ENCODE peak calls at places on chromosomes 13 and 19, in ten cellular contexts. One of them, this sample, is unnamed. For H3K4me1 and H3K9me3, the result is how much of the 10 kb centered on the place peaks cover.

GRCh38 chr13:41402695-41403511 is 54.4 kb upstream of the RGCC start:
- DNase-seq in neural progenitor cell: no peak
- DNase-seq in K562: no peak
- DNase-seq in spleen: no peak
- DNase-seq in CD4-positive, alpha-beta memory T cell: no peak
- DNase-seq in body of pancreas: no peak
- DNase-seq in astrocyte: no peak
- DNase-seq in HCT116: no peak
- DNase-seq in adrenal gland: no peak
- DNase-seq in heart left ventricle: no peak
- DNase-seq in this sample: no peak

GRCh38 chr13:45875951-45876350 is 24.4 kb upstream of the SIAH3 start:
- DNase-seq in adrenal gland: no peak
- DNase-seq in heart left ventricle: no peak
- DNase-seq in spleen: no peak
- DNase-seq in K562: no peak
- DNase-seq in neural progenitor cell: no peak
- DNase-seq in body of pancreas: no peak
- DNase-seq in HCT116: peak
- DNase-seq in CD4-positive, alpha-beta memory T cell: no peak
- DNase-seq in astrocyte: no peak
- DNase-seq in this sample: no peak

GRCh38 chr13:40059540-40060232 is 404.2 kb downstream of the COG6 start:
- DNase-seq in neural progenitor cell: no peak
- DNase-seq in spleen: no peak
- DNase-seq in astrocyte: no peak
- DNase-seq in body of pancreas: peak
- DNase-seq in heart left ventricle: no peak
- DNase-seq in K562: no peak
- DNase-seq in CD4-positive, alpha-beta memory T cell: no peak
- DNase-seq in HCT116: no peak
- DNase-seq in adrenal gland: no peak
- DNase-seq in this sample: no peak

GRCh38 chr19:47155141-47155540 is 24.5 kb downstream of the SAE1 start:
- DNase-seq in body of pancreas: no peak
- DNase-seq in K562: no peak
- DNase-seq in astrocyte: no peak
- DNase-seq in neural progenitor cell: no peak
- DNase-seq in spleen: no peak
- DNase-seq in heart left ventricle: peak
- DNase-seq in adrenal gland: peak
- DNase-seq in HCT116: no peak
- DNase-seq in CD4-positive, alpha-beta memory T cell: no peak
- DNase-seq in this sample: no peak

GRCh38 chr13:40375522-40376171 is 290.8 kb downstream of the FOXO1 start:
- DNase-seq in neural progenitor cell: no peak
- DNase-seq in K562: no peak
- DNase-seq in astrocyte: no peak
- DNase-seq in body of pancreas: no peak
- DNase-seq in HCT116: no peak
- DNase-seq in CD4-positive, alpha-beta memory T cell: no peak
- DNase-seq in adrenal gland: no peak
- DNase-seq in spleen: no peak
- DNase-seq in heart left ventricle: peak
- DNase-seq in this sample: no peak

GRCh38 chr13:45368571-45368970 is 27.6 kb upstream of the TPT1 start:
- DNase-seq in body of pancreas: no peak
- DNase-seq in heart left ventricle: no peak
- DNase-seq in HCT116: no peak
- DNase-seq in K562: no peak
- DNase-seq in spleen: no peak
- DNase-seq in adrenal gland: no peak
- DNase-seq in astrocyte: no peak
- DNase-seq in neural progenitor cell: no peak
- DNase-seq in CD4-positive, alpha-beta memory T cell: no peak
- DNase-seq in this sample: no peak

GRCh38 chr13:32164622-32165268 is 133.2 kb downstream of the FRY start:
- DNase-seq in spleen: no peak
- DNase-seq in adrenal gland: peak
- DNase-seq in astrocyte: peak
- DNase-seq in neural progenitor cell: peak
- DNase-seq in heart left ventricle: no peak
- DNase-seq in HCT116: peak
- DNase-seq in CD4-positive, alpha-beta memory T cell: peak
- DNase-seq in K562: peak
- DNase-seq in body of pancreas: peak
- DNase-seq in this sample: peak

GRCh38 chr13:99589575-99589974 is 88.3 kb downstream of the TM9SF2 start:
- DNase-seq in astrocyte: no peak
- DNase-seq in HCT116: no peak
- DNase-seq in heart left ventricle: no peak
- DNase-seq in K562: no peak
- DNase-seq in adrenal gland: no peak
- DNase-seq in neural progenitor cell: no peak
- DNase-seq in spleen: no peak
- DNase-seq in CD4-positive, alpha-beta memory T cell: no peak
- DNase-seq in body of pancreas: no peak
- DNase-seq in this sample: no peak

GRCh38 chr13:23160241-23161175 is 20.3 kb upstream of the SGCG start:
- DNase-seq in CD4-positive, alpha-beta memory T cell: no peak
- DNase-seq in HCT116: no peak
- DNase-seq in neural progenitor cell: peak
- DNase-seq in astrocyte: no peak
- DNase-seq in adrenal gland: no peak
- DNase-seq in body of pancreas: no peak
- DNase-seq in spleen: no peak
- DNase-seq in heart left ventricle: no peak
- DNase-seq in K562: no peak
- DNase-seq in this sample: no peak

GRCh38 chr19:35273686-35274259 is 5.0 kb downstream of the USF2 start:
- DNase-seq in astrocyte: no peak
- DNase-seq in HCT116: no peak
- DNase-seq in K562: no peak
- DNase-seq in heart left ventricle: no peak
- DNase-seq in body of pancreas: no peak
- DNase-seq in adrenal gland: no peak
- DNase-seq in CD4-positive, alpha-beta memory T cell: no peak
- DNase-seq in neural progenitor cell: no peak
- DNase-seq in spleen: no peak
- DNase-seq in this sample: no peak

GRCh38 chr13:100987993-100988392 is 313.4 kb upstream of the TMTC4 start:
- DNase-seq in heart left ventricle: no peak
- DNase-seq in neural progenitor cell: peak
- DNase-seq in body of pancreas: no peak
- DNase-seq in adrenal gland: no peak
- DNase-seq in K562: no peak
- DNase-seq in astrocyte: peak
- DNase-seq in HCT116: no peak
- DNase-seq in spleen: no peak
- DNase-seq in CD4-positive, alpha-beta memory T cell: no peak
- DNase-seq in this sample: no peak

DNA sequence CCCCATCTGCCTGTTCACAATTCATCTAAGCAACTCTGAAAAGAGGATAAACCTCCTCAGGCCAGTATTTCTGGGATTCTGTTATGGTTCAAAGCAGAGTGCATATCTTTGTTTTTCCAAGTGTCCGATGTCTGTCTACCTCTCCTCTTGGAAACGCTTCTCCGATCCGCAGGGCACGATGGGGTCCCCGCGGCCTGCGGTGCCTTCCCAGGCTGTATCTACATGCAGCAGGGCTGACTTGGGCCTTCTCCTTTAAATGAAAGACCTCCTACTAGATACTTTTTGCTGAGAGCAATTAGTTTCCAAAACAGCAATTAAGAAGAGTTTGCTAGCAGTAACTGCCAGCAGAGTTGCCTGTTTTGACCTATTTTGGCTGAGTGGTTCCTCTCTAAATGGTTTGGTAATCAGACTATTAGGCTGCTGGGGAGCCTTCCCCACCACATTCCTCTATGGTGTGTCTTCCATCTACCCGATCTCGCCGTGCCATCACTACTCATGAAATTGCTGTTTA is 23.5 kb downstream of the COL4A2 start:
- DNase-seq in CD4-positive, alpha-beta memory T cell: no peak
- DNase-seq in body of pancreas: no peak
- DNase-seq in adrenal gland: no peak
- DNase-seq in spleen: no peak
- DNase-seq in neural progenitor cell: no peak
- DNase-seq in K562: no peak
- DNase-seq in astrocyte: peak
- DNase-seq in HCT116: no peak
- DNase-seq in heart left ventricle: no peak
- DNase-seq in this sample: no peak
- H3K27ac ChIP-seq in CD4-positive, alpha-beta memory T cell: no peak
- H3K27ac ChIP-seq in body of pancreas: no peak
- H3K27ac ChIP-seq in adrenal gland: no peak
- H3K27ac ChIP-seq in spleen: peak
- H3K27ac ChIP-seq in neural progenitor cell: peak
- H3K27ac ChIP-seq in K562: no peak
- H3K27ac ChIP-seq in astrocyte: peak
- H3K27ac ChIP-seq in HCT116: no peak
- H3K27ac ChIP-seq in heart left ventricle: peak
- H3K27ac ChIP-seq in this sample: no peak

GRCh38 chr13:20151612-20152011 is 9.2 kb downstream of the GJA3 start:
- DNase-seq in spleen: no peak
- DNase-seq in HCT116: no peak
- DNase-seq in adrenal gland: no peak
- DNase-seq in neural progenitor cell: no peak
- DNase-seq in body of pancreas: no peak
- DNase-seq in astrocyte: no peak
- DNase-seq in K562: no peak
- DNase-seq in heart left ventricle: no peak
- DNase-seq in CD4-positive, alpha-beta memory T cell: no peak
- DNase-seq in this sample: no peak

GRCh38 chr13:20148501-20149183 is 12.2 kb downstream of the GJA3 start:
- DNase-seq in body of pancreas: no peak
- DNase-seq in HCT116: no peak
- DNase-seq in adrenal gland: no peak
- DNase-seq in spleen: no peak
- DNase-seq in heart left ventricle: no peak
- DNase-seq in neural progenitor cell: no peak
- DNase-seq in K562: no peak
- DNase-seq in CD4-positive, alpha-beta memory T cell: no peak
- DNase-seq in astrocyte: no peak
- DNase-seq in this sample: no peak

GRCh38 chr13:20149762-20150161 is 11.1 kb downstream of the GJA3 start:
- DNase-seq in astrocyte: no peak
- DNase-seq in spleen: no peak
- DNase-seq in adrenal gland: no peak
- DNase-seq in HCT116: no peak
- DNase-seq in K562: no peak
- DNase-seq in heart left ventricle: no peak
- DNase-seq in body of pancreas: no peak
- DNase-seq in neural progenitor cell: no peak
- DNase-seq in CD4-positive, alpha-beta memory T cell: no peak
- DNase-seq in this sample: no peak

GRCh38 chr13:20151016-20151415 is 9.8 kb downstream of the GJA3 start:
- DNase-seq in CD4-positive, alpha-beta memory T cell: no peak
- DNase-seq in adrenal gland: no peak
- DNase-seq in neural progenitor cell: no peak
- DNase-seq in HCT116: no peak
- DNase-seq in K562: peak
- DNase-seq in spleen: no peak
- DNase-seq in heart left ventricle: no peak
- DNase-seq in astrocyte: no peak
- DNase-seq in body of pancreas: no peak
- DNase-seq in this sample: no peak

GRCh38 chr13:20150561-20150960 is 10.3 kb downstream of the GJA3 start:
- DNase-seq in heart left ventricle: no peak
- DNase-seq in neural progenitor cell: no peak
- DNase-seq in astrocyte: no peak
- DNase-seq in K562: no peak
- DNase-seq in spleen: no peak
- DNase-seq in HCT116: no peak
- DNase-seq in adrenal gland: no peak
- DNase-seq in CD4-positive, alpha-beta memory T cell: no peak
- DNase-seq in body of pancreas: no peak
- DNase-seq in this sample: no peak
- H3K4me1 ChIP-seq in heart left ventricle: under half
- H3K4me1 ChIP-seq in neural progenitor cell: under half
- H3K4me1 ChIP-seq in astrocyte: under half
- H3K4me1 ChIP-seq in K562: under half
- H3K4me1 ChIP-seq in spleen: under half
- H3K4me1 ChIP-seq in HCT116: under half
- H3K4me1 ChIP-seq in adrenal gland: under half
- H3K4me1 ChIP-seq in CD4-positive, alpha-beta memory T cell: under half
- H3K4me1 ChIP-seq in body of pancreas: under half
- H3K4me1 ChIP-seq in this sample: under half

GRCh38 chr19:40025938-40026596 is 29.2 kb downstream of the ZNF546 start:
- DNase-seq in K562: no peak
- DNase-seq in body of pancreas: no peak
- DNase-seq in heart left ventricle: no peak
- DNase-seq in neural progenitor cell: no peak
- DNase-seq in spleen: no peak
- DNase-seq in HCT116: no peak
- DNase-seq in CD4-positive, alpha-beta memory T cell: no peak
- DNase-seq in astrocyte: no peak
- DNase-seq in adrenal gland: no peak
- DNase-seq in this sample: no peak

GRCh38 chr19:40026597-40026970 is 29.4 kb downstream of the ZNF780B start:
- DNase-seq in neural progenitor cell: no peak
- DNase-seq in astrocyte: no peak
- DNase-seq in body of pancreas: no peak
- DNase-seq in HCT116: no peak
- DNase-seq in CD4-positive, alpha-beta memory T cell: no peak
- DNase-seq in adrenal gland: no peak
- DNase-seq in spleen: no peak
- DNase-seq in heart left ventricle: no peak
- DNase-seq in K562: no peak
- DNase-seq in this sample: no peak

DNA sequence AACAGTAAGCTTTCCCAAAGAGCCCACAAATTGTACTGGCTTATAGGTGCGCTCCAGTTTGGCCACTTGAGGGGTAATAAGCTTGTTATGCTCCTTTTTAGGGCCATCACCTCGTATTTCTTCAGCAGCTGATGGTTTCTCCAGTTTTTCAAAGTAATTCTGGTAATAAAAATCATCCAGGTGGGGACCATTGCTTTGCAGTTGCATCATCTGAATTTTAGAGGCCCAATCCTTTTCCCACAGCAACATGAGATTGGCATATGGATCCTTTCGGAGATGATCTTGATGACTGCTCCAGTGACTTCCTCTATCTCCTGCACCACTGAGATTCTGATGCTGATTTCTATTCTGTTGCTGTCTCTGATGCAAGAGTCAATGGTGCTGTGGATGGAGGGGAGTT is 27.1 kb downstream of the ZNF546 start:
- DNase-seq in neural progenitor cell: no peak
- DNase-seq in HCT116: no peak
- DNase-seq in adrenal gland: no peak
- DNase-seq in heart left ventricle: no peak
- DNase-seq in astrocyte: no peak
- DNase-seq in spleen: no peak
- DNase-seq in CD4-positive, alpha-beta memory T cell: no peak
- DNase-seq in K562: no peak
- DNase-seq in body of pancreas: no peak
- DNase-seq in this sample: no peak
- H3K9me3 ChIP-seq in neural progenitor cell: under half
- H3K9me3 ChIP-seq in HCT116: under half
- H3K9me3 ChIP-seq in adrenal gland: under half
- H3K9me3 ChIP-seq in heart left ventricle: half or more
- H3K9me3 ChIP-seq in astrocyte: under half
- H3K9me3 ChIP-seq in spleen: half or more
- H3K9me3 ChIP-seq in CD4-positive, alpha-beta memory T cell: under half
- H3K9me3 ChIP-seq in K562: under half
- H3K9me3 ChIP-seq in body of pancreas: under half
- H3K9me3 ChIP-seq in this sample: half or more

GRCh38 chr19:10812902-10813404 is 23.1 kb downstream of the TMED1 start:
- DNase-seq in body of pancreas: no peak
- DNase-seq in K562: peak
- DNase-seq in adrenal gland: peak
- DNase-seq in astrocyte: peak
- DNase-seq in CD4-positive, alpha-beta memory T cell: no peak
- DNase-seq in heart left ventricle: peak
- DNase-seq in neural progenitor cell: no peak
- DNase-seq in spleen: peak
- DNase-seq in HCT116: no peak
- DNase-seq in this sample: no peak
- H3K27ac ChIP-seq in body of pancreas: peak
- H3K27ac ChIP-seq in K562: peak
- H3K27ac ChIP-seq in adrenal gland: no peak
- H3K27ac ChIP-seq in astrocyte: peak
- H3K27ac ChIP-seq in CD4-positive, alpha-beta memory T cell: no peak
- H3K27ac ChIP-seq in heart left ventricle: no peak
- H3K27ac ChIP-seq in neural progenitor cell: no peak
- H3K27ac ChIP-seq in spleen: peak
- H3K27ac ChIP-seq in HCT116: peak
- H3K27ac ChIP-seq in this sample: no peak

This sample was measured in Karpas-422.